ENCODE peak calls at places on chromosomes 4 and X, in five cellular contexts. K, J, O, D and V are unnamed samples.

GRCh38 chr4:168908093-168908492 is 102.0 kb downstream of the CBR4 start:
- DNase-seq in J (peak; percentile 78), O (no peak), D (no peak), K (no peak), V (no peak)

GRCh38 chr4:176340871-176341685 is 21.3 kb downstream of the SPCS3 start:
- DNase-seq in K (no peak), J (peak; percentile 81), D (no peak), O (no peak), V (no peak)

GRCh38 chr4:60857354-60857753 is 342.8 kb upstream of the ADGRL3 start:
- DNase-seq in J (no peak), K (no peak), O (no peak), D (no peak), V (no peak)

GRCh38 chr4:24521544-24521943 is 62.8 kb downstream of the DHX15 start:
- DNase-seq in K (no peak), J (no peak), D (no peak), O (no peak), V (no peak)

GRCh38 chr4:76059750-76060149 is 14.8 kb upstream of the ART3 start:
- DNase-seq in J (peak; percentile 18), D (no peak), O (no peak), K (no peak), V (no peak)

GRCh38 chr4:105551968-105552746 is at the start of gene ARHGEF38:
- DNase-seq in K (no peak), O (no peak), D (no peak), J (peak; percentile 24), V (peak; percentile 85)

GRCh38 chr4:87975466-87975865 is at the start of gene SPP1:
- DNase-seq in J (no peak), K (no peak), O (no peak), D (no peak), V (peak; percentile 98)

GRCh38 chrX:38754102-38754790 is 47.0 kb upstream of the MID1IP1 start:
- DNase-seq in K (no peak), J (peak; percentile 72), D (no peak), O (peak; percentile 23), V (peak; percentile 3)

GRCh38 chr4:40515398-40516293 is 114.0 kb downstream of the RBM47 start:
- DNase-seq in O (no peak), K (no peak), J (no peak), D (no peak), V (peak; percentile 76)

GRCh38 chrX:42495139-42495538 is 282.8 kb downstream of the PPP1R2C start:
- DNase-seq in D (no peak), J (no peak), K (no peak), O (no peak), V (no peak)

GRCh38 chr4:3816256-3816825 is 50.2 kb downstream of the ADRA2C start:
- DNase-seq in D (no peak), O (no peak), J (no peak), K (no peak), V (no peak)

GRCh38 chr4:28238756-28239155 is 1378.1 kb downstream of the STIM2 start:
- DNase-seq in K (no peak), J (no peak), D (no peak), O (no peak), V (no peak)

GRCh38 chrX:18951032-18951431 is 32.9 kb downstream of the PHKA2 start:
- DNase-seq in K (no peak), J (no peak), O (no peak), D (no peak), V (no peak)

GRCh38 chrX:132958086-132958703 is at the start of gene HS6ST2:
- DNase-seq in D (no peak), O (no peak), K (no peak), J (no peak), V (no peak)

GRCh38 chr4:44661940-44662622 is 10.7 kb upstream of the YIPF7 start:
- DNase-seq in K (no peak), D (no peak), J (peak; percentile 20), O (no peak), V (no peak)

GRCh38 chr4:120611092-120611491 is 311.4 kb downstream of the PRDM5 start:
- DNase-seq in K (no peak), J (no peak), O (no peak), D (no peak), V (no peak)

GRCh38 chr4:146132445-146132844 is 43.1 kb upstream of the LSM6 start:
- DNase-seq in J (peak; percentile 33), K (no peak), O (no peak), D (no peak), V (no peak)

GRCh38 chrX:151476597-151476996 is 79.6 kb downstream of the VMA21 start:
- DNase-seq in O (no peak), K (no peak), D (no peak), J (no peak), V (no peak)

GRCh38 chr4:111070390-111070789 is 447.5 kb upstream of the PITX2 start:
- DNase-seq in D (no peak), K (no peak), O (no peak), J (no peak), V (no peak)